ENCODE peak calls at places on chromosomes 13 and 19, in four cellular contexts. P, F, L and N are unnamed samples.
A peak's percentile ranks its signal among the peaks of the same experiment; 100 is the strongest.

GRCh38 chr19:17951151-17952040 is 15.5 kb upstream of the KCNN1 start:
- DNase-seq in P (no peak), F (no peak), L (no peak), N (peak; percentile 47)

GRCh38 chr13:47250141-47250540 is 353.3 kb upstream of the HTR2A start:
- DNase-seq in P (peak; percentile 64), F (no peak), L (no peak), N (no peak)

GRCh38 chr13:23845309-23845708 is 43.9 kb downstream of the MIPEP start:
- DNase-seq in P (no peak), F (no peak), L (no peak), N (no peak)

GRCh38 chr13:19178901-19179593 is 2.6 kb downstream of the TUBA3C start:
- DNase-seq in P (no peak), F (no peak), L (no peak), N (no peak)

GRCh38 chr13:34466301-34466700 is 475.8 kb upstream of the NBEA start:
- DNase-seq in P (no peak), F (no peak), L (no peak), N (no peak)

GRCh38 chr19:49801966-49802661 is 11.0 kb downstream of the FUZ start:
- DNase-seq in P (peak; percentile 86), F (peak; percentile 86), L (peak; percentile 76), N (peak; percentile 91)

GRCh38 chr19:1222394-1222793 is 15.4 kb downstream of the CBARP start:
- DNase-seq in P (no peak), F (no peak), L (no peak), N (no peak)

GRCh38 chr13:94656766-94657165 is 55.1 kb downstream of the GPR180 start:
- DNase-seq in P (peak; percentile 99), F (peak; percentile 98), L (no peak), N (no peak)

GRCh38 chr19:16262618-16263017 is 62.0 kb upstream of the KLF2 start:
- DNase-seq in P (no peak), F (no peak), L (no peak), N (no peak)

GRCh38 chr13:54875111-54875510 is 1846.5 kb downstream of the OLFM4 start:
- DNase-seq in P (no peak), F (no peak), L (no peak), N (no peak)

GRCh38 chr13:106286811-106287210 is 248.7 kb downstream of the EFNB2 start:
- DNase-seq in P (no peak), F (peak; percentile 4), L (no peak), N (no peak)

GRCh38 chr19:38350883-38351282 is 15.3 kb downstream of the CATSPERG start:
- DNase-seq in P (no peak), F (no peak), L (no peak), N (no peak)

GRCh38 chr19:41445575-41445974 is 2.6 kb downstream of the ERICH4 start:
- DNase-seq in P (no peak), F (no peak), L (no peak), N (no peak)

GRCh38 chr13:54366728-54367127 is 1338.1 kb downstream of the OLFM4 start:
- DNase-seq in P (no peak), F (no peak), L (no peak), N (no peak)

GRCh38 chr19:48284891-48285290 is 15.0 kb downstream of the ZNF114 start:
- DNase-seq in P (peak; percentile 82), F (peak; percentile 20), L (no peak), N (no peak)

GRCh38 chr19:5339950-5340636 is 519 bp downstream of the PTPRS start:
- DNase-seq in P (no peak), F (no peak), L (peak; percentile 65), N (no peak)

GRCh38 chr13:24684600-24684998 is 4.4 kb downstream of the ATP12A start:
- DNase-seq in P (no peak), F (no peak), L (no peak), N (no peak)

DNA sequence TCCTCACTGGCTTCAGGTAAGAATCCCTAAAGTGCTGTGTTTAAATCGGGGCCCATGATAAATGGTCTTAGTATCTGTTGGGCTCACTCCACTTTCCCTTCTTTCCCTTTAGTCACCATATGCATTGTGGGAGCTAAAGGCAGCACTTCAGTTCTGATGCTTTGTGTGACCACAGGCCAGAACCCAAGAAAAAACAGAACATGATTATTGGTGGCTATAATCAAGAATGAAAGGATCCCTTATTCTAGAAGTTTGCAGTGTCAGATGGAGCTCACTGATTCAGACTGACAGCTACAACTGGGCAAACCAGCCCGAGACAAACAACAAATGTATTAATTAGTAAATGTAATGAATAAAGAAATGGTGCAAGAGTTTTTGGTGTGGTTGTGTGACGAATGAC is 57.3 kb upstream of the POMP start:
- DNase-seq in P (no peak), F (no peak), L (no peak), N (no peak)
- H2BK5ac ChIP-seq in P (no peak overlapping the region), F (no peak overlapping the region), L (no peak overlapping the region), N (no peak overlapping the region)

GRCh38 chr19:2495651-2496316 is 19.9 kb downstream of the GADD45B start:
- DNase-seq in P (no peak), F (peak; percentile 80), L (no peak), N (no peak)

GRCh38 chr19:2494084-2494446 is 18.1 kb downstream of the GADD45B start:
- DNase-seq in P (peak; percentile 65), F (peak; percentile 86), L (no peak), N (no peak)

GRCh38 chr19:2494447-2495129 is 18.7 kb downstream of the GADD45B start:
- DNase-seq in P (peak; percentile 79), F (peak; percentile 96), L (no peak), N (no peak)

GRCh38 chr19:2497186-2497585 is 21.3 kb downstream of the GADD45B start:
- DNase-seq in P (no peak), F (no peak), L (no peak), N (no peak)

GRCh38 chr19:2495130-2495641 is 19.3 kb downstream of the GADD45B start:
- DNase-seq in P (peak; percentile 40), F (peak; percentile 88), L (no peak), N (no peak)
- H2AFZ ChIP-seq in P (peak overlapping the region; percentile 94), F (peak overlapping the region; percentile 76), L (peak overlapping the region; percentile 78), N (no peak overlapping the region)

GRCh38 chr19:32238076-32238475 is 107.3 kb upstream of the ZNF507 start:
- DNase-seq in P (no peak), F (no peak), L (no peak), N (no peak)
- H2BK120ac ChIP-seq in P (no peak overlapping the region), F (no peak overlapping the region), L (no peak overlapping the region), N (no peak overlapping the region)

GRCh38 chr13:95754069-95754468 is 77.1 kb downstream of the DNAJC3 start:
- DNase-seq in P (no peak), F (no peak), L (no peak), N (no peak)

GRCh38 chr13:95752677-95753076 is 75.7 kb downstream of the DNAJC3 start:
- DNase-seq in P (no peak), F (no peak), L (no peak), N (no peak)

DNA sequence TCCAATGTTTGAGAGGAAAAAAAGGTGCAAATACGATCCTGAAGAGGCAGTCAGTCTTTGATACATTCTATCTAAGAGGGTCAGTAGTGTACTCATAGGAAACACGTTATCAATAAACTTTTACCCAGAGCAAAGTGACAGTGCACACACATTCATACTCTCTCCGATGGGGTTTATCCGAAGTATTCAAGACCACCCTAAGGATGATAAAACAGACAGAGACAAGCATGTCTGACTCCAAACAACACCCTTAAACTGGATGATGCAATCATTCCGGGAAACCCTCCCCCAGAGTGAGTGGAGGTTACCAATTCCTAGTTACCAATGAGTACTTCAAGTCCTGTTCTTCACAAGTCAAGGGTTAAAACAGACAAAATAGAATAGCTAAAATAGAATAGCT is 79.1 kb downstream of the DNAJC3 start:
- DNase-seq in P (peak; percentile 12), F (no peak), L (no peak), N (no peak)
- H2BK5ac ChIP-seq in P (no peak overlapping the region), F (no peak overlapping the region), L (no peak overlapping the region), N (no peak overlapping the region)